ENCODE peak calls at places on chromosomes 16 and 17, in six cellular contexts. Z is AG08396; M is cardiac muscle cell; P is left cardiac atrium; U is mammary epithelial cell; L is activated CD8-positive, alpha-beta memory T cell treated with anti-CD3 and anti-CD28 coated beads for 48 hours. S is an unnamed sample.

GRCh38 chr16:22077700-22078313 is 14.5 kb upstream of the VWA3A start:
- DNase-seq in Z (peak; percentile 60), M (peak; percentile 71), P (peak; percentile 48), U (peak; percentile 37), L (peak; percentile 58), S (peak; percentile 78)

GRCh38 chr16:22091721-22092120 is 620 bp upstream of the VWA3A start:
- DNase-seq in Z (no peak), M (no peak), P (no peak), U (no peak), L (no peak), S (no peak)

GRCh38 chr17:40646791-40647548 is 648 bp downstream of the SMARCE1 start:
- DNase-seq in Z (peak; percentile 53), M (peak; percentile 48), P (no peak), U (peak; percentile 2), L (no peak), S (peak; percentile 52)

GRCh38 chr16:88920618-88921602 is 54.5 kb upstream of the PABPN1L start:
- DNase-seq in Z (peak; percentile 77), M (no peak), P (peak; percentile 86), U (no peak), L (no peak), S (peak; percentile 58)

GRCh38 chr17:61385091-61385868 is 14.4 kb upstream of the TBX2 start:
- DNase-seq in Z (no peak), M (peak; percentile 23), P (no peak), U (no peak), L (no peak), S (no peak)

GRCh38 chr16:67703626-67704025 is 15.5 kb downstream of the GFOD2 start:
- DNase-seq in Z (no peak), M (no peak), P (no peak), U (no peak), L (no peak), S (no peak)

GRCh38 chr16:12470311-12471229 is 333.1 kb downstream of the CPPED1 start:
- DNase-seq in Z (peak; percentile 71), M (peak; percentile 5), P (peak; percentile 73), U (no peak), L (no peak), S (no peak)

GRCh38 chr17:8392674-8393469 is 4.8 kb downstream of the RNF222 start:
- DNase-seq in Z (no peak), M (no peak), P (no peak), U (no peak), L (no peak), S (no peak)

GRCh38 chr17:43655702-43656275 is 5.9 kb downstream of the MEOX1 start:
- DNase-seq in Z (no peak), M (no peak), P (no peak), U (no peak), L (no peak), S (no peak)

GRCh38 chr16:29877266-29877961 is 14.4 kb upstream of the CDIPT start:
- DNase-seq in Z (peak; percentile 71), M (peak; percentile 64), P (no peak), U (peak; percentile 41), L (no peak), S (peak; percentile 66)

S was measured in testis.